ENCODE peak calls at places on chromosomes 5 and 9, in seven cellular contexts. F is activated naive CD4-positive, alpha-beta T cell; C is RKO; Y is head of caudate nucleus; D is Ammon's horn; E is mesenteric fat pad; X is NCI-H460. L is an unnamed sample.

GRCh38 chr5:83072946-83073345 is 4.2 kb downstream of the TMEM167A start:
- DNase-seq in C (no peak), D (no peak), F (no peak), X (no peak), Y (no peak), E (no peak), L (no peak)

GRCh38 chr9:132886358-132886725 is 7.6 kb downstream of the SPACA9 start:
- DNase-seq in D (no peak), F (no peak), Y (no peak), E (no peak), C (no peak), X (no peak), L (no peak)

GRCh38 chr5:138455191-138455930 is 9.9 kb upstream of the EGR1 start:
- DNase-seq in D (peak; percentile 58), X (no peak), F (no peak), E (no peak), C (no peak), Y (no peak), L (no peak)

GRCh38 chr5:169706758-169707450 is 69.8 kb downstream of the DOCK2 start:
- DNase-seq in F (no peak), D (no peak), E (no peak), Y (no peak), X (no peak), C (no peak), L (no peak)

GRCh38 chr5:159638954-159639559 is 277.2 kb upstream of the ADRA1B start:
- DNase-seq in F (no peak), E (no peak), X (peak; percentile 13), D (no peak), Y (no peak), C (no peak), L (no peak)

GRCh38 chr9:120878188-120879130 is 1.5 kb upstream of the PHF19 start:
- DNase-seq in X (no peak), F (no peak), D (no peak), Y (no peak), C (no peak), E (no peak), L (no peak)

GRCh38 chr9:35726876-35727438 is 5.0 kb downstream of the TLN1 start:
- DNase-seq in C (no peak), D (peak; percentile 69), Y (peak; percentile 89), X (no peak), F (no peak), E (no peak), L (peak; percentile 73)

GRCh38 chr9:3240651-3241268 is 285.0 kb downstream of the RFX3 start:
- DNase-seq in X (peak; percentile 44), D (peak; percentile 81), Y (peak; percentile 81), F (peak; percentile 38), E (no peak), C (peak; percentile 71), L (peak; percentile 28)

GRCh38 chr9:124284940-124285441 is 27.2 kb downstream of the NEK6 start:
- DNase-seq in C (no peak), Y (peak; percentile 64), F (no peak), X (no peak), E (no peak), D (peak; percentile 84), L (no peak)

GRCh38 chr5:1723957-1724821 is 75.4 kb downstream of the MRPL36 start:
- DNase-seq in Y (no peak), X (no peak), F (no peak), C (no peak), D (no peak), E (peak; percentile 69), L (no peak)